ENCODE peak calls at places on chromosome 7, in ten cellular contexts. R, Q, M, Z, K, E, P, U, X and Y are unnamed samples.

GRCh38 chr7:159193543-159193942 is 48.9 kb upstream of the VIPR2 start:
- DNase-seq in E (no peak), Q (no peak), M (no peak), R (no peak), P (no peak), U (no peak), X (no peak), K (no peak), Z (no peak), Y (no peak)

GRCh38 chr7:99679400-99680191 is at the start of gene CYP3A5:
- DNase-seq in R (no peak), M (no peak), E (peak; percentile 46), Z (no peak), U (no peak), P (no peak), Q (no peak), K (no peak), X (no peak), Y (no peak)

GRCh38 chr7:24864214-24864817 is 107.1 kb upstream of the GSDME start:
- DNase-seq in U (no peak), E (no peak), K (no peak), R (no peak), Z (no peak), X (no peak), M (no peak), P (no peak), Q (no peak), Y (no peak)

GRCh38 chr7:6576024-6576866 is 1.0 kb upstream of the ZDHHC4 start:
- DNase-seq in U (no peak), P (no peak), Q (no peak), R (no peak), E (no peak), M (peak; percentile 40), Z (no peak), X (no peak), K (no peak), Y (no peak)

GRCh38 chr7:27346531-27347260 is 104.1 kb downstream of the EVX1 start:
- DNase-seq in Z (peak; percentile 61), E (peak; percentile 77), P (no peak), K (no peak), R (peak; percentile 88), X (peak; percentile 83), U (no peak), Q (peak; percentile 80), M (no peak), Y (no peak)

GRCh38 chr7:8228766-8229674 is 32.9 kb downstream of the ICA1 start:
- DNase-seq in M (no peak), U (no peak), P (no peak), K (no peak), E (no peak), X (no peak), Q (no peak), Z (no peak), R (no peak), Y (no peak)

GRCh38 chr7:139038691-139039090 is 2.8 kb upstream of the ZC3HAV1L start:
- DNase-seq in E (no peak), Q (no peak), P (no peak), X (no peak), R (no peak), K (no peak), Z (no peak), U (no peak), M (no peak), Y (no peak)

GRCh38 chr7:1053002-1053411 is 8.7 kb downstream of the GPR146 start:
- DNase-seq in Z (no peak), E (no peak), K (no peak), Q (peak; percentile 27), R (no peak), X (no peak), P (no peak), U (peak; percentile 54), M (no peak), Y (peak; percentile 67)

GRCh38 chr7:668139-668871 is 58.2 kb upstream of the DNAAF5 start:
- DNase-seq in K (no peak), R (peak; percentile 83), E (no peak), U (no peak), Q (no peak), P (no peak), Z (peak; percentile 67), X (no peak), M (no peak), Y (no peak)

GRCh38 chr7:122305475-122306319 is 1.1 kb upstream of the FEZF1 start:
- DNase-seq in R (no peak), X (no peak), M (no peak), E (no peak), Q (peak; percentile 67), Z (peak; percentile 6), U (peak; percentile 49), K (peak; percentile 77), P (no peak), Y (peak; percentile 79)

GRCh38 chr7:51278797-51279196 is 37.8 kb downstream of the COBL start:
- DNase-seq in U (no peak), Q (no peak), Z (no peak), K (peak; percentile 73), P (no peak), E (no peak), M (no peak), R (no peak), X (peak; percentile 30), Y (peak; percentile 27)

GRCh38 chr7:158432369-158433270 is 155.0 kb downstream of the PTPRN2 start:
- DNase-seq in Z (peak; percentile 51), E (peak; percentile 70), U (no peak), P (no peak), K (peak; percentile 94), X (peak; percentile 42), M (no peak), Q (no peak), R (peak; percentile 61), Y (no peak)

GRCh38 chr7:18903676-18904075 is 213.8 kb downstream of the TWIST1 start:
- DNase-seq in U (no peak), P (no peak), M (no peak), X (no peak), K (no peak), R (no peak), E (no peak), Z (no peak), Q (no peak), Y (no peak)

GRCh38 chr7:46565257-46565656 is 644.2 kb upstream of the IGFBP3 start:
- DNase-seq in M (no peak), P (no peak), X (peak; percentile 26), E (no peak), Z (no peak), U (no peak), Q (no peak), K (no peak), R (no peak), Y (no peak)

GRCh38 chr7:69109131-69109740 is 489.0 kb upstream of the AUTS2 start:
- DNase-seq in P (no peak), Z (no peak), U (peak; percentile 89), M (no peak), E (no peak), X (no peak), K (peak; percentile 51), Q (no peak), R (no peak), Y (no peak)

GRCh38 chr7:34313289-34313688 is 344.7 kb upstream of the NPSR1 start:
- DNase-seq in R (peak; percentile 25), P (no peak), K (no peak), E (no peak), Z (peak; percentile 28), M (no peak), X (no peak), U (no peak), Q (no peak), Y (no peak)

GRCh38 chr7:132842478-132842877 is 239.4 kb downstream of the CHCHD3 start:
- DNase-seq in Z (no peak), Q (no peak), P (no peak), X (no peak), K (no peak), U (no peak), M (no peak), R (no peak), E (no peak), Y (no peak)

GRCh38 chr7:156222611-156223010 is 410.3 kb upstream of the SHH start:
- DNase-seq in R (no peak), P (no peak), X (no peak), K (no peak), E (no peak), M (no peak), Q (no peak), Z (no peak), U (no peak), Y (no peak)

GRCh38 chr7:64636386-64636785 is 29.5 kb upstream of the ZNF107 start:
- DNase-seq in K (no peak), E (no peak), X (no peak), U (no peak), Q (no peak), Z (no peak), R (no peak), P (no peak), M (peak; percentile 45), Y (no peak)

GRCh38 chr7:45708046-45708950 is 134.1 kb downstream of the ADCY1 start:
- DNase-seq in P (no peak), K (no peak), Z (no peak), M (no peak), Q (no peak), X (no peak), E (no peak), R (no peak), U (no peak), Y (no peak)

GRCh38 chr7:148556892-148557291 is 33.7 kb upstream of the C7orf33 start:
- DNase-seq in E (no peak), K (no peak), M (no peak), Q (no peak), X (no peak), U (no peak), Z (no peak), P (no peak), R (no peak), Y (no peak)

GRCh38 chr7:65953321-65953720 is 28.7 kb downstream of the GUSB start:
- DNase-seq in M (no peak), U (no peak), X (no peak), Z (no peak), R (no peak), P (no peak), Q (no peak), K (no peak), E (no peak), Y (no peak)

GRCh38 chr7:81158189-81158588 is 239.3 kb upstream of the SEMA3C start:
- DNase-seq in U (no peak), K (peak; percentile 47), R (no peak), Z (no peak), X (no peak), E (no peak), Q (no peak), M (no peak), P (no peak), Y (peak; percentile 80)

GRCh38 chr7:115782716-115783460 is 247.7 kb downstream of the TFEC start:
- DNase-seq in Z (no peak), P (no peak), E (no peak), R (no peak), X (no peak), M (no peak), Q (no peak), K (peak; percentile 57), U (no peak), Y (no peak)

GRCh38 chr7:127392182-127392565 is 334 bp downstream of the ZNF800 start:
- DNase-seq in E (no peak), M (peak; percentile 73), K (peak; percentile 52), P (peak; percentile 32), Z (peak; percentile 64), U (peak; percentile 39), R (peak; percentile 72), Q (no peak), X (peak; percentile 20), Y (peak; percentile 78)

GRCh38 chr7:50687575-50688261 is 95.0 kb downstream of the GRB10 start:
- DNase-seq in R (peak; percentile 65), U (peak; percentile 95), M (no peak), X (no peak), E (no peak), Z (peak; percentile 76), K (no peak), P (no peak), Q (no peak), Y (no peak)